ENCODE peak calls at places on chromosome X, in nine cellular contexts. One of them, this sample, is unnamed.

GRCh38 chrX:54807524-54808108 is at the start of gene MAGED2:
- DNase-seq in A549: no peak
- DNase-seq in transverse colon: peak; percentile 33
- DNase-seq in left lung: no peak
- DNase-seq in AG04450: no peak
- DNase-seq in upper lobe of right lung: peak; percentile 64
- DNase-seq in hepatocyte: peak; percentile 80
- DNase-seq in PC-9: peak; percentile 7
- DNase-seq in fibroblast of lung: peak; percentile 39
- DNase-seq in this sample: no peak

GRCh38 chrX:93985621-93986020 is 311.6 kb downstream of the FAM133A start:
- DNase-seq in upper lobe of right lung: no peak
- DNase-seq in AG04450: no peak
- DNase-seq in A549: no peak
- DNase-seq in fibroblast of lung: no peak
- DNase-seq in PC-9: no peak
- DNase-seq in hepatocyte: no peak
- DNase-seq in transverse colon: no peak
- DNase-seq in left lung: no peak
- DNase-seq in this sample: no peak

GRCh38 chrX:20361890-20362262 is 95.2 kb upstream of the RPS6KA3 start:
- DNase-seq in PC-9: peak; percentile 35
- DNase-seq in transverse colon: no peak
- DNase-seq in left lung: no peak
- DNase-seq in AG04450: no peak
- DNase-seq in upper lobe of right lung: no peak
- DNase-seq in fibroblast of lung: peak; percentile 54
- DNase-seq in hepatocyte: peak; percentile 47
- DNase-seq in A549: peak; percentile 52
- DNase-seq in this sample: no peak

GRCh38 chrX:31367816-31368215 is 296.0 kb upstream of the FTHL17 start:
- DNase-seq in upper lobe of right lung: no peak
- DNase-seq in A549: no peak
- DNase-seq in fibroblast of lung: no peak
- DNase-seq in PC-9: no peak
- DNase-seq in transverse colon: no peak
- DNase-seq in AG04450: no peak
- DNase-seq in left lung: no peak
- DNase-seq in hepatocyte: no peak
- DNase-seq in this sample: no peak

GRCh38 chrX:16023790-16024734 is 99.3 kb upstream of the GRPR start:
- DNase-seq in upper lobe of right lung: no peak
- DNase-seq in hepatocyte: no peak
- DNase-seq in A549: peak; percentile 50
- DNase-seq in AG04450: no peak
- DNase-seq in PC-9: peak; percentile 18
- DNase-seq in transverse colon: no peak
- DNase-seq in fibroblast of lung: no peak
- DNase-seq in left lung: no peak
- DNase-seq in this sample: no peak

GRCh38 chrX:151396042-151396826 is 772 bp upstream of the VMA21 start:
- DNase-seq in PC-9: no peak
- DNase-seq in upper lobe of right lung: peak; percentile 64
- DNase-seq in left lung: no peak
- DNase-seq in transverse colon: peak; percentile 21
- DNase-seq in A549: no peak
- DNase-seq in fibroblast of lung: peak; percentile 84
- DNase-seq in AG04450: peak; percentile 0
- DNase-seq in hepatocyte: no peak
- DNase-seq in this sample: no peak

GRCh38 chrX:94492541-94492940 is 818.5 kb downstream of the FAM133A start:
- DNase-seq in A549: no peak
- DNase-seq in transverse colon: no peak
- DNase-seq in hepatocyte: no peak
- DNase-seq in PC-9: no peak
- DNase-seq in AG04450: no peak
- DNase-seq in upper lobe of right lung: no peak
- DNase-seq in fibroblast of lung: no peak
- DNase-seq in left lung: no peak
- DNase-seq in this sample: no peak

GRCh38 chrX:68018248-68019203 is 414.8 kb downstream of the OPHN1 start:
- DNase-seq in upper lobe of right lung: no peak
- DNase-seq in PC-9: peak; percentile 21
- DNase-seq in hepatocyte: no peak
- DNase-seq in left lung: peak; percentile 24
- DNase-seq in transverse colon: no peak
- DNase-seq in fibroblast of lung: peak; percentile 1
- DNase-seq in AG04450: no peak
- DNase-seq in A549: no peak
- DNase-seq in this sample: no peak

GRCh38 chrX:94361241-94361640 is 687.2 kb downstream of the FAM133A start:
- DNase-seq in upper lobe of right lung: no peak
- DNase-seq in left lung: no peak
- DNase-seq in A549: no peak
- DNase-seq in PC-9: no peak
- DNase-seq in hepatocyte: no peak
- DNase-seq in AG04450: no peak
- DNase-seq in transverse colon: no peak
- DNase-seq in fibroblast of lung: no peak
- DNase-seq in this sample: no peak

GRCh38 chrX:125507119-125507518 is 187.4 kb downstream of the TEX13C start:
- DNase-seq in fibroblast of lung: no peak
- DNase-seq in PC-9: no peak
- DNase-seq in AG04450: no peak
- DNase-seq in left lung: no peak
- DNase-seq in upper lobe of right lung: no peak
- DNase-seq in hepatocyte: no peak
- DNase-seq in A549: no peak
- DNase-seq in transverse colon: no peak
- DNase-seq in this sample: no peak

GRCh38 chrX:131789664-131790063 is 233.4 kb upstream of the STK26 start:
- DNase-seq in left lung: no peak
- DNase-seq in A549: no peak
- DNase-seq in upper lobe of right lung: no peak
- DNase-seq in hepatocyte: no peak
- DNase-seq in AG04450: no peak
- DNase-seq in transverse colon: no peak
- DNase-seq in PC-9: no peak
- DNase-seq in fibroblast of lung: no peak
- DNase-seq in this sample: no peak

GRCh38 chrX:112846114-112846513 is 5.5 kb upstream of the AMOT start:
- DNase-seq in upper lobe of right lung: no peak
- DNase-seq in A549: no peak
- DNase-seq in fibroblast of lung: no peak
- DNase-seq in AG04450: no peak
- DNase-seq in hepatocyte: peak; percentile 42
- DNase-seq in left lung: no peak
- DNase-seq in PC-9: no peak
- DNase-seq in transverse colon: peak; percentile 16
- DNase-seq in this sample: no peak

GRCh38 chrX:39839371-39839770 is 258.4 kb downstream of the BCOR start:
- DNase-seq in hepatocyte: no peak
- DNase-seq in AG04450: no peak
- DNase-seq in transverse colon: no peak
- DNase-seq in fibroblast of lung: no peak
- DNase-seq in PC-9: no peak
- DNase-seq in upper lobe of right lung: no peak
- DNase-seq in left lung: no peak
- DNase-seq in A549: no peak
- DNase-seq in this sample: no peak
- TF ChIP-seq CTCF in hepatocyte: no peak
- TF ChIP-seq CTCF in AG04450: no peak
- TF ChIP-seq CTCF in transverse colon: no peak
- TF ChIP-seq CTCF in fibroblast of lung: no peak
- TF ChIP-seq CTCF in PC-9: no peak
- TF ChIP-seq CTCF in upper lobe of right lung: no peak
- TF ChIP-seq CTCF in left lung: no peak
- TF ChIP-seq CTCF in A549: no peak
- TF ChIP-seq CTCF in this sample: no peak

DNA sequence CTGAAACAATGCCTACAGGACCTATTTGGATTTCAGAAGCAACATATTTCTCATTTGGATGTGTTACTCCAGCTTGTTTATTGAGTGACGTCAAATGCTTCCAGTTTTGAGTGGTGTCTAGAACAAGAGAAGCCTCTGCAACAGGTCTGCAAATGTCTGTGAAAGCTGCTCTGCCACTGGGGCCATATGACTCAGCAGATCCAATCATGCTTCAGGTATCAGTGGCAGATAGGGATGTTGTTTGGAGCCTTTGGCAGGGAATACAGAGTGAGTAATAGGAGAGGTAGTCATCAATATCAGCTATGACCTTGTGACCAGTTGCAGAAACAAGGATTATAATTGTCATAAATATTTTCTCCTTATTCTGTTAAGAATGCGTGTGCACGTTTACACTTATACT is 141.1 kb upstream of the ZXDA start:
- DNase-seq in fibroblast of lung: no peak
- DNase-seq in left lung: no peak
- DNase-seq in A549: no peak
- DNase-seq in AG04450: no peak
- DNase-seq in hepatocyte: no peak
- DNase-seq in PC-9: no peak
- DNase-seq in upper lobe of right lung: no peak
- DNase-seq in transverse colon: no peak
- DNase-seq in this sample: no peak
- H3K9me3 ChIP-seq in fibroblast of lung: no peaks in the 10 kb centered on the region
- H3K9me3 ChIP-seq in left lung: no peaks in the 10 kb centered on the region
- H3K9me3 ChIP-seq in A549: no peaks in the 10 kb centered on the region
- H3K9me3 ChIP-seq in AG04450: peaks cover 4% of the 10 kb centered on the region
- H3K9me3 ChIP-seq in hepatocyte: no peaks in the 10 kb centered on the region
- H3K9me3 ChIP-seq in PC-9: no peaks in the 10 kb centered on the region
- H3K9me3 ChIP-seq in upper lobe of right lung: no peaks in the 10 kb centered on the region
- H3K9me3 ChIP-seq in transverse colon: no peaks in the 10 kb centered on the region
- H3K9me3 ChIP-seq in this sample: no peaks in the 10 kb centered on the region

GRCh38 chrX:143633530-143634372 is 2.1 kb downstream of the SLITRK4 start:
- DNase-seq in hepatocyte: peak; percentile 26
- DNase-seq in AG04450: no peak
- DNase-seq in fibroblast of lung: no peak
- DNase-seq in upper lobe of right lung: no peak
- DNase-seq in PC-9: no peak
- DNase-seq in left lung: peak; percentile 50
- DNase-seq in A549: no peak
- DNase-seq in transverse colon: no peak
- DNase-seq in this sample: no peak

GRCh38 chrX:143634701-143635442 is 1.0 kb downstream of the SLITRK4 start:
- DNase-seq in left lung: peak; percentile 58
- DNase-seq in transverse colon: no peak
- DNase-seq in fibroblast of lung: no peak
- DNase-seq in A549: no peak
- DNase-seq in hepatocyte: peak; percentile 49
- DNase-seq in AG04450: no peak
- DNase-seq in upper lobe of right lung: peak; percentile 54
- DNase-seq in PC-9: no peak
- DNase-seq in this sample: no peak

GRCh38 chrX:143635915-143636314 is at the start of gene SLITRK4:
- DNase-seq in fibroblast of lung: peak; percentile 17
- DNase-seq in PC-9: no peak
- DNase-seq in hepatocyte: peak; percentile 40
- DNase-seq in transverse colon: no peak
- DNase-seq in upper lobe of right lung: no peak
- DNase-seq in left lung: no peak
- DNase-seq in A549: no peak
- DNase-seq in AG04450: no peak
- DNase-seq in this sample: no peak

GRCh38 chrX:143632625-143633387 is 3.1 kb downstream of the SLITRK4 start:
- DNase-seq in transverse colon: no peak
- DNase-seq in AG04450: no peak
- DNase-seq in A549: no peak
- DNase-seq in PC-9: no peak
- DNase-seq in fibroblast of lung: peak; percentile 37
- DNase-seq in left lung: no peak
- DNase-seq in upper lobe of right lung: no peak
- DNase-seq in hepatocyte: no peak
- DNase-seq in this sample: no peak

GRCh38 chrX:143634373-143634685 is 1.6 kb downstream of the SLITRK4 start:
- DNase-seq in AG04450: no peak
- DNase-seq in A549: no peak
- DNase-seq in fibroblast of lung: no peak
- DNase-seq in transverse colon: no peak
- DNase-seq in upper lobe of right lung: peak; percentile 54
- DNase-seq in hepatocyte: no peak
- DNase-seq in left lung: peak; percentile 55
- DNase-seq in PC-9: no peak
- DNase-seq in this sample: no peak
- H3K4me3 ChIP-seq in AG04450: no peak overlapping the region
- H3K4me3 ChIP-seq in A549: peak overlapping the region; percentile 23
- H3K4me3 ChIP-seq in fibroblast of lung: no peak overlapping the region
- H3K4me3 ChIP-seq in transverse colon: peak overlapping the region; percentile 7
- H3K4me3 ChIP-seq in upper lobe of right lung: peak overlapping the region; percentile 39
- H3K4me3 ChIP-seq in hepatocyte: peak overlapping the region; percentile 45
- H3K4me3 ChIP-seq in left lung: peak overlapping the region; percentile 42
- H3K4me3 ChIP-seq in PC-9: no peak overlapping the region
- H3K4me3 ChIP-seq in this sample: peak overlapping the region; percentile 13

GRCh38 chrX:36684053-36684452 is 324.1 kb upstream of the FAM47C start:
- DNase-seq in hepatocyte: no peak
- DNase-seq in A549: no peak
- DNase-seq in fibroblast of lung: no peak
- DNase-seq in transverse colon: no peak
- DNase-seq in left lung: no peak
- DNase-seq in upper lobe of right lung: no peak
- DNase-seq in AG04450: no peak
- DNase-seq in PC-9: no peak
- DNase-seq in this sample: no peak
- TF ChIP-seq CTCF in hepatocyte: no peak
- TF ChIP-seq CTCF in A549: no peak
- TF ChIP-seq CTCF in fibroblast of lung: no peak
- TF ChIP-seq CTCF in transverse colon: no peak
- TF ChIP-seq CTCF in left lung: no peak
- TF ChIP-seq CTCF in upper lobe of right lung: no peak
- TF ChIP-seq CTCF in AG04450: no peak
- TF ChIP-seq CTCF in PC-9: no peak
- TF ChIP-seq CTCF in this sample: peak; percentile 14

DNA sequence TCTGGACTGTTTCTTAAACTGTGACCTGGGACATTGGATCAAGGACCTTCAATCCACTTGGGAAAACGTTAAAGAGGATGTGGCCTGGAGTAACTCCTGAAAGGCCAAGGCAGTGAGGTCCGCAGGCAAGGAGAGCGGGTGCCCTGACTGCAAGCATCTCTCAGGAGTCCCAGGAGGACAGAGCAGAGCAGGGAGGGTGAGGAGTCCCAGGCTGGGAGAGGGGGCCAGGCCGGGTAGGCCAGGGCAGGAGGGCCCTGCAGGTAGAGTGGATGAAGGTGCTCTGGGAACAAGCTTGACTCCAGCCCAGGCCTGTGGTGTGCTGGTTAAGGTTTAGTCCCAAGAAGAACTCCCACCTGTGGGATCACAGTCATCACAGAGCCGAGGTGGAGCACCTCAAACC is 13.8 kb downstream of the PNMA6E start:
- DNase-seq in PC-9: no peak
- DNase-seq in fibroblast of lung: no peak
- DNase-seq in left lung: no peak
- DNase-seq in A549: no peak
- DNase-seq in upper lobe of right lung: no peak
- DNase-seq in AG04450: no peak
- DNase-seq in hepatocyte: no peak
- DNase-seq in transverse colon: no peak
- DNase-seq in this sample: no peak
- H3K9me3 ChIP-seq in PC-9: no peaks in the 10 kb centered on the region
- H3K9me3 ChIP-seq in fibroblast of lung: no peaks in the 10 kb centered on the region
- H3K9me3 ChIP-seq in left lung: no peaks in the 10 kb centered on the region
- H3K9me3 ChIP-seq in A549: no peaks in the 10 kb centered on the region
- H3K9me3 ChIP-seq in upper lobe of right lung: no peaks in the 10 kb centered on the region
- H3K9me3 ChIP-seq in AG04450: peaks cover 2% of the 10 kb centered on the region
- H3K9me3 ChIP-seq in hepatocyte: no peaks in the 10 kb centered on the region
- H3K9me3 ChIP-seq in transverse colon: no peaks in the 10 kb centered on the region
- H3K9me3 ChIP-seq in this sample: no peaks in the 10 kb centered on the region

GRCh38 chrX:2829469-2830246 is 928 bp downstream of the GYG2 start:
- DNase-seq in transverse colon: no peak
- DNase-seq in hepatocyte: peak; percentile 20
- DNase-seq in PC-9: no peak
- DNase-seq in A549: no peak
- DNase-seq in upper lobe of right lung: no peak
- DNase-seq in left lung: no peak
- DNase-seq in AG04450: no peak
- DNase-seq in fibroblast of lung: no peak
- DNase-seq in this sample: no peak
- H3K4me3 ChIP-seq in transverse colon: peak overlapping the region; percentile 33
- H3K4me3 ChIP-seq in hepatocyte: peak overlapping the region; percentile 93
- H3K4me3 ChIP-seq in PC-9: no peak overlapping the region
- H3K4me3 ChIP-seq in A549: peak overlapping the region; percentile 69
- H3K4me3 ChIP-seq in upper lobe of right lung: peak overlapping the region; percentile 32
- H3K4me3 ChIP-seq in left lung: peak overlapping the region; percentile 24
- H3K4me3 ChIP-seq in AG04450: peak overlapping the region; percentile 56
- H3K4me3 ChIP-seq in fibroblast of lung: peak overlapping the region; percentile 46
- H3K4me3 ChIP-seq in this sample: no peak overlapping the region

This sample was measured in RWPE2.